ENCODE peak calls at places on chromosomes 11 and 22, in four cellular contexts. T, R, A and V are unnamed samples.

GRCh38 chr11:43853766-43854165 is 26.9 kb upstream of the ALKBH3 start:
- DNase-seq in T (peak), R (no peak), A (no peak), V (no peak)

GRCh38 chr11:6988506-6988905 is 31.6 kb downstream of the ZNF214 start:
- DNase-seq in T (peak), R (no peak), A (no peak), V (no peak)

GRCh38 chr22:42358643-42359558 is 73.3 kb downstream of the NFAM1 start:
- DNase-seq in T (no peak), R (no peak), A (no peak), V (no peak)

GRCh38 chr22:24006207-24006913 is 1.1 kb upstream of the GSTT4 start:
- DNase-seq in T (no peak), R (no peak), A (no peak), V (no peak)

GRCh38 chr22:50544746-50545253 is 899 bp upstream of the KLHDC7B start:
- DNase-seq in T (no peak), R (no peak), A (no peak), V (no peak)

GRCh38 chr11:101202614-101203013 is 73.0 kb upstream of the PGR start:
- DNase-seq in T (no peak), R (no peak), A (no peak), V (no peak)

GRCh38 chr11:133956650-133957633 is at the start of gene IGSF9B:
- DNase-seq in T (peak), R (peak), A (no peak), V (peak)

GRCh38 chr22:29946220-29946619 is 63.2 kb downstream of the MTMR3 start:
- DNase-seq in T (no peak), R (no peak), A (no peak), V (no peak)

GRCh38 chr22:36257948-36258674 is 5.2 kb downstream of the APOL1 start:
- DNase-seq in T (no peak), R (no peak), A (no peak), V (no peak)

GRCh38 chr11:129278586-129279319 is 86.6 kb upstream of the ARHGAP32 start:
- DNase-seq in T (no peak), R (no peak), A (no peak), V (no peak)

GRCh38 chr22:46033256-46034200 is 56.6 kb upstream of the WNT7B start:
- DNase-seq in T (peak), R (no peak), A (no peak), V (peak)

GRCh38 chr11:71372693-71373657 is 75.2 kb downstream of the DHCR7 start:
- DNase-seq in T (peak), R (no peak), A (peak), V (no peak)

GRCh38 chr11:88508808-88509581 is 171.5 kb upstream of the CTSC start:
- DNase-seq in T (no peak), R (no peak), A (no peak), V (no peak)

GRCh38 chr11:76880314-76880713 is 19.6 kb downstream of the ACER3 start:
- DNase-seq in T (no peak), R (no peak), A (no peak), V (no peak)

GRCh38 chr22:19039796-19040580 is 82.2 kb downstream of the DGCR2 start:
- DNase-seq in T (no peak), R (no peak), A (no peak), V (no peak)